ENCODE peak calls at places on chromosomes 12 and 14, in four cellular contexts. P is heart left ventricle, E is ovary, L is tibial nerve. H is an unnamed sample. For H3K36me3, the result is how much of the 10 kb centered on the place peaks cover.

GRCh38 chr12:31431721-31432120 is 105.8 kb upstream of the SINHCAF start:
- DNase-seq in P (no peak), E (no peak), L (no peak), H (no peak)

GRCh38 chr12:49549735-49550710 is 11.2 kb downstream of the KCNH3 start:
- DNase-seq in P (no peak), E (no peak), L (no peak), H (no peak)

GRCh38 chr14:75247286-75247922 is 31.2 kb upstream of the FOS start:
- DNase-seq in P (no peak), E (no peak), L (no peak), H (no peak)

GRCh38 chr14:102900631-102901571 is 21.6 kb upstream of the AMN start:
- DNase-seq in P (no peak), E (no peak), L (no peak), H (no peak)

GRCh38 chr12:28068467-28068866 is 95.9 kb upstream of the PTHLH start:
- DNase-seq in P (no peak), E (no peak), L (no peak), H (no peak)

GRCh38 chr14:36604757-36605505 is 22.5 kb upstream of the NKX2-8 start:
- DNase-seq in P (no peak), E (no peak), L (peak), H (no peak)

GRCh38 chr12:53956914-53957536 is 2.3 kb downstream of the HOXC12 start:
- DNase-seq in P (no peak), E (no peak), L (no peak), H (no peak)

GRCh38 chr12:43210437-43211197 is 341.4 kb downstream of the ADAMTS20 start:
- DNase-seq in P (no peak), E (peak), L (no peak), H (no peak)

GRCh38 chr14:103189481-103190470 is 66.5 kb downstream of the TNFAIP2 start:
- DNase-seq in P (no peak), E (no peak), L (no peak), H (no peak)

GRCh38 chr12:113006641-113007040 is 28.3 kb downstream of the OAS2 start:
- DNase-seq in P (no peak), E (no peak), L (no peak), H (no peak)

GRCh38 chr14:90641111-90642010 is 174.9 kb downstream of the TTC7B start:
- DNase-seq in P (no peak), E (no peak), L (no peak), H (no peak)

GRCh38 chr12:120213758-120214157 is 12.8 kb upstream of the RPLP0 start:
- DNase-seq in P (no peak), E (no peak), L (no peak), H (no peak)

GRCh38 chr12:20946732-20947131 is 136.2 kb downstream of the SLCO1B3 start:
- DNase-seq in P (no peak), E (no peak), L (no peak), H (no peak)

GRCh38 chr14:31038521-31039166 is 12.5 kb upstream of the STRN3 start:
- DNase-seq in P (no peak), E (no peak), L (no peak), H (no peak)

GRCh38 chr12:62730649-62731377 is 204.1 kb downstream of the PPM1H start:
- DNase-seq in P (no peak), E (no peak), L (no peak), H (no peak)

GRCh38 chr12:64696065-64696741 is 63.0 kb downstream of the GNS start:
- DNase-seq in P (no peak), E (no peak), L (no peak), H (no peak)

GRCh38 chr12:105235747-105236476 is at the start of gene APPL2:
- DNase-seq in P (peak), E (peak), L (peak), H (peak)
- TF ChIP-seq POLR2A in P (peak), E (peak), L (peak), H (peak)

GRCh38 chr12:12734561-12735071 is 17.4 kb downstream of the CDKN1B start:
- DNase-seq in P (no peak), E (no peak), L (no peak), H (no peak)

GRCh38 chr12:12731178-12731577 is 14.0 kb downstream of the CDKN1B start:
- DNase-seq in P (no peak), E (no peak), L (no peak), H (no peak)

GRCh38 chr12:12733118-12733517 is 15.9 kb downstream of the CDKN1B start:
- DNase-seq in P (no peak), E (no peak), L (no peak), H (no peak)

GRCh38 chr12:12734054-12734453 is 16.9 kb downstream of the CDKN1B start:
- DNase-seq in P (no peak), E (no peak), L (no peak), H (no peak)

DNA sequence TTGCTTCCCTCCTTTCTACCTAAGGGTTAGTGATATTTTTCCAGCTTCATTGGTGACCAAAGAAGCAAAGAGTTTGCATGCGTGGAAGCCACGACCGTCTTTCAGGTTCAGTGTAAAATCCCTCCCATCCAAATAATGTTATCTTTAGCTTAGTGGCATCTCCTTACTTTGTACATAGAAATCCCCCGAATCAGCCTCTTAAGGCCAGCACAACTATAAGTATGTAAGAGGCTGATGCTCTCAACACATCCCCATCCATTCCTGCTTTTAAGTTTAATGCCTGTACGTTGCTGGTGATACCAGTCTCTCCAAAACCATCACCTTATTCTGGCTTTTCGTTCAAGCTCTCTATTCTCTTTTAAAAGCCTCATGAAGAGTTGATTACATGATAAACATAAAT is 14.6 kb downstream of the CDKN1B start:
- DNase-seq in P (no peak), E (no peak), L (no peak), H (no peak)
- H3K27ac ChIP-seq in P (no peak), E (no peak), L (no peak), H (no peak)

GRCh38 chr12:103331643-103332042 is 164.1 kb downstream of the C12orf42 start:
- DNase-seq in P (no peak), E (no peak), L (no peak), H (no peak)

GRCh38 chr12:103327676-103328075 is 168.1 kb downstream of the C12orf42 start:
- DNase-seq in P (no peak), E (no peak), L (no peak), H (no peak)

GRCh38 chr12:103330672-103331071 is 165.1 kb downstream of the C12orf42 start:
- DNase-seq in P (no peak), E (no peak), L (no peak), H (no peak)

GRCh38 chr12:103326190-103326589 is 169.6 kb downstream of the C12orf42 start:
- DNase-seq in P (no peak), E (no peak), L (no peak), H (no peak)
- H3K36me3 ChIP-seq in P (under half), E (under half), L (under half), H (under half)

DNA sequence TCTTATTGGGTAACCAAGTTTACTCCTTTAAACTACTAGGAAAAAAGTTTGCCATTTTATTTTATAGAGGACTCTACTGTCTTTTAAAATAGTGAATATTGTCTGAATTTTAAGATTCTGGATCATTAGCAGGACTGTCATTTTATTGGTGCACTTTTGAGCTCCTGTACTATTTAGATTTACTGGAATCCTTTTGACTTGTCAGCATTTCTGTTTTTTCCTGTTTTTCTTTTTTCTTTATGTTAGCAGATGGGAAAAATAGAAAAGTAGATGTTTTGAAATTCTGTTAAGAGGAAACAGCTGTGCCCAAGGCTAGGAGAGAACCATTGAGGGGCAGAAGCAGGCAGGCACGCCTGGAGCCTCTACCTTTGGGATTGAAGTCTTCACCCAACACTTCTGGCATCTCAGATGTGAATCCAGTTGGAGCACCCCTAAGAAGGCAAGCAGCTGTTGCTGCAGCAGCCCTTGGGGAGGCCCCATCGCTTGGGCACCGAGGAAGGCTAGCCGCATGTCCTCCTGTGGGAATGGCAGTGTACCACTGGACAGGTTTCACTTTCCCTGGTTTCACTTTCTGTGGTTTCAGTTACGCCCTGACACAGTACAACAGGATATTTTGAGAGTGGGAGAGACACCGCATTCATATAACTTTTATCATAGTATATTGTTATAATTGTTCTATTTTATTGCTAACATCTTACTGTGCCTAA is 11.5 kb downstream of the RIMKLB start:
- DNase-seq in P (no peak), E (peak), L (no peak), H (no peak)
- TF ChIP-seq POLR2A in P (no peak), E (no peak), L (no peak), H (no peak)

H was measured in esophagus squamous epithelium.